ENCODE peak calls at places on chromosomes 13 and 19, in ten cellular contexts. One of them, this sample, is unnamed.

GRCh38 chr19:30393046-30393445 is 20.9 kb downstream of the ZNF536 start:
- DNase-seq in activated T-helper 1 cell treated with Interleukin-2 at 50 U/mL for 16 hours: no peak
- DNase-seq in T-helper 1 cell: no peak
- DNase-seq in neural progenitor cell: no peak
- DNase-seq in fibroblast of lung: no peak
- DNase-seq in activated gamma-delta T cell treated with Interleukin-2 at 50 U/mL for 16 hours: no peak
- DNase-seq in RKO: peak; percentile 22
- DNase-seq in omental fat pad: no peak
- DNase-seq in osteocyte: peak; percentile 23
- DNase-seq in activated T-helper 9 cell treated with anti-CD3 and anti-CD28 coated beads, Interleukin-2, amount 50 U/mL, for 16 hours: no peak
- DNase-seq in this sample: no peak

GRCh38 chr19:8567522-8568172 is 9.6 kb downstream of the MYO1F start:
- DNase-seq in activated T-helper 1 cell treated with Interleukin-2 at 50 U/mL for 16 hours: no peak
- DNase-seq in T-helper 1 cell: no peak
- DNase-seq in neural progenitor cell: no peak
- DNase-seq in fibroblast of lung: no peak
- DNase-seq in activated gamma-delta T cell treated with Interleukin-2 at 50 U/mL for 16 hours: no peak
- DNase-seq in RKO: no peak
- DNase-seq in omental fat pad: no peak
- DNase-seq in osteocyte: no peak
- DNase-seq in activated T-helper 9 cell treated with anti-CD3 and anti-CD28 coated beads, Interleukin-2, amount 50 U/mL, for 16 hours: no peak
- DNase-seq in this sample: no peak

GRCh38 chr19:51258165-51258564 is 7.3 kb downstream of the SIGLECL1 start:
- DNase-seq in activated T-helper 1 cell treated with Interleukin-2 at 50 U/mL for 16 hours: no peak
- DNase-seq in T-helper 1 cell: no peak
- DNase-seq in neural progenitor cell: no peak
- DNase-seq in fibroblast of lung: no peak
- DNase-seq in activated gamma-delta T cell treated with Interleukin-2 at 50 U/mL for 16 hours: no peak
- DNase-seq in RKO: no peak
- DNase-seq in omental fat pad: no peak
- DNase-seq in osteocyte: no peak
- DNase-seq in activated T-helper 9 cell treated with anti-CD3 and anti-CD28 coated beads, Interleukin-2, amount 50 U/mL, for 16 hours: no peak
- DNase-seq in this sample: no peak

GRCh38 chr13:91346848-91347211 is 657 bp upstream of the MIR17HG start:
- DNase-seq in activated T-helper 1 cell treated with Interleukin-2 at 50 U/mL for 16 hours: peak; percentile 18
- DNase-seq in T-helper 1 cell: peak; percentile 33
- DNase-seq in neural progenitor cell: peak; percentile 51
- DNase-seq in fibroblast of lung: no peak
- DNase-seq in activated gamma-delta T cell treated with Interleukin-2 at 50 U/mL for 16 hours: peak; percentile 33
- DNase-seq in RKO: peak; percentile 36
- DNase-seq in omental fat pad: no peak
- DNase-seq in osteocyte: no peak
- DNase-seq in activated T-helper 9 cell treated with anti-CD3 and anti-CD28 coated beads, Interleukin-2, amount 50 U/mL, for 16 hours: peak; percentile 40
- DNase-seq in this sample: no peak

GRCh38 chr19:48633148-48634035 is 3.8 kb downstream of the DBP start:
- DNase-seq in activated T-helper 1 cell treated with Interleukin-2 at 50 U/mL for 16 hours: no peak
- DNase-seq in T-helper 1 cell: no peak
- DNase-seq in neural progenitor cell: no peak
- DNase-seq in fibroblast of lung: no peak
- DNase-seq in activated gamma-delta T cell treated with Interleukin-2 at 50 U/mL for 16 hours: no peak
- DNase-seq in RKO: no peak
- DNase-seq in omental fat pad: no peak
- DNase-seq in osteocyte: no peak
- DNase-seq in activated T-helper 9 cell treated with anti-CD3 and anti-CD28 coated beads, Interleukin-2, amount 50 U/mL, for 16 hours: no peak
- DNase-seq in this sample: no peak

GRCh38 chr19:49890349-49891311 is 6.1 kb downstream of the IL4I1 start:
- DNase-seq in activated T-helper 1 cell treated with Interleukin-2 at 50 U/mL for 16 hours: peak; percentile 53
- DNase-seq in T-helper 1 cell: peak; percentile 58
- DNase-seq in neural progenitor cell: peak; percentile 82
- DNase-seq in fibroblast of lung: no peak
- DNase-seq in activated gamma-delta T cell treated with Interleukin-2 at 50 U/mL for 16 hours: peak; percentile 56
- DNase-seq in RKO: no peak
- DNase-seq in omental fat pad: no peak
- DNase-seq in osteocyte: no peak
- DNase-seq in activated T-helper 9 cell treated with anti-CD3 and anti-CD28 coated beads, Interleukin-2, amount 50 U/mL, for 16 hours: peak; percentile 66
- DNase-seq in this sample: no peak

GRCh38 chr19:18282021-18282787 is 782 bp upstream of the JUND start:
- DNase-seq in activated T-helper 1 cell treated with Interleukin-2 at 50 U/mL for 16 hours: no peak
- DNase-seq in T-helper 1 cell: no peak
- DNase-seq in neural progenitor cell: peak; percentile 21
- DNase-seq in fibroblast of lung: no peak
- DNase-seq in activated gamma-delta T cell treated with Interleukin-2 at 50 U/mL for 16 hours: no peak
- DNase-seq in RKO: peak; percentile 81
- DNase-seq in omental fat pad: peak; percentile 49
- DNase-seq in osteocyte: no peak
- DNase-seq in activated T-helper 9 cell treated with anti-CD3 and anti-CD28 coated beads, Interleukin-2, amount 50 U/mL, for 16 hours: no peak
- DNase-seq in this sample: peak; percentile 67

GRCh38 chr13:26971990-26972888 is 199.4 kb downstream of the USP12 start:
- DNase-seq in activated T-helper 1 cell treated with Interleukin-2 at 50 U/mL for 16 hours: peak; percentile 1
- DNase-seq in T-helper 1 cell: peak; percentile 7
- DNase-seq in neural progenitor cell: peak; percentile 58
- DNase-seq in fibroblast of lung: peak; percentile 25
- DNase-seq in activated gamma-delta T cell treated with Interleukin-2 at 50 U/mL for 16 hours: peak; percentile 16
- DNase-seq in RKO: peak; percentile 28
- DNase-seq in omental fat pad: no peak
- DNase-seq in osteocyte: no peak
- DNase-seq in activated T-helper 9 cell treated with anti-CD3 and anti-CD28 coated beads, Interleukin-2, amount 50 U/mL, for 16 hours: no peak
- DNase-seq in this sample: peak; percentile 34

GRCh38 chr19:30784850-30785459 is 412.8 kb downstream of the ZNF536 start:
- DNase-seq in activated T-helper 1 cell treated with Interleukin-2 at 50 U/mL for 16 hours: peak; percentile 25
- DNase-seq in T-helper 1 cell: peak; percentile 46
- DNase-seq in neural progenitor cell: peak; percentile 55
- DNase-seq in fibroblast of lung: peak; percentile 45
- DNase-seq in activated gamma-delta T cell treated with Interleukin-2 at 50 U/mL for 16 hours: peak; percentile 47
- DNase-seq in RKO: peak; percentile 16
- DNase-seq in omental fat pad: no peak
- DNase-seq in osteocyte: peak; percentile 82
- DNase-seq in activated T-helper 9 cell treated with anti-CD3 and anti-CD28 coated beads, Interleukin-2, amount 50 U/mL, for 16 hours: peak; percentile 31
- DNase-seq in this sample: peak; percentile 6

GRCh38 chr19:15101479-15102082 is 5.6 kb upstream of the SYDE1 start:
- DNase-seq in activated T-helper 1 cell treated with Interleukin-2 at 50 U/mL for 16 hours: peak; percentile 18
- DNase-seq in T-helper 1 cell: peak; percentile 29
- DNase-seq in neural progenitor cell: peak; percentile 45
- DNase-seq in fibroblast of lung: peak; percentile 50
- DNase-seq in activated gamma-delta T cell treated with Interleukin-2 at 50 U/mL for 16 hours: peak; percentile 46
- DNase-seq in RKO: no peak
- DNase-seq in omental fat pad: no peak
- DNase-seq in osteocyte: no peak
- DNase-seq in activated T-helper 9 cell treated with anti-CD3 and anti-CD28 coated beads, Interleukin-2, amount 50 U/mL, for 16 hours: no peak
- DNase-seq in this sample: peak; percentile 49

GRCh38 chr13:113231306-113232207 is 22.1 kb downstream of the CUL4A start:
- DNase-seq in activated T-helper 1 cell treated with Interleukin-2 at 50 U/mL for 16 hours: no peak
- DNase-seq in T-helper 1 cell: no peak
- DNase-seq in neural progenitor cell: no peak
- DNase-seq in fibroblast of lung: no peak
- DNase-seq in activated gamma-delta T cell treated with Interleukin-2 at 50 U/mL for 16 hours: no peak
- DNase-seq in RKO: no peak
- DNase-seq in omental fat pad: no peak
- DNase-seq in osteocyte: no peak
- DNase-seq in activated T-helper 9 cell treated with anti-CD3 and anti-CD28 coated beads, Interleukin-2, amount 50 U/mL, for 16 hours: no peak
- DNase-seq in this sample: no peak

GRCh38 chr19:41774515-41774980 is 19.2 kb downstream of the CEACAM6 start:
- DNase-seq in activated T-helper 1 cell treated with Interleukin-2 at 50 U/mL for 16 hours: peak; percentile 20
- DNase-seq in T-helper 1 cell: peak; percentile 58
- DNase-seq in neural progenitor cell: no peak
- DNase-seq in fibroblast of lung: no peak
- DNase-seq in activated gamma-delta T cell treated with Interleukin-2 at 50 U/mL for 16 hours: peak; percentile 8
- DNase-seq in RKO: no peak
- DNase-seq in omental fat pad: no peak
- DNase-seq in osteocyte: no peak
- DNase-seq in activated T-helper 9 cell treated with anti-CD3 and anti-CD28 coated beads, Interleukin-2, amount 50 U/mL, for 16 hours: peak; percentile 19
- DNase-seq in this sample: no peak

GRCh38 chr19:54532528-54532927 is 29.9 kb downstream of the LAIR2 start:
- DNase-seq in activated T-helper 1 cell treated with Interleukin-2 at 50 U/mL for 16 hours: no peak
- DNase-seq in T-helper 1 cell: no peak
- DNase-seq in neural progenitor cell: no peak
- DNase-seq in fibroblast of lung: no peak
- DNase-seq in activated gamma-delta T cell treated with Interleukin-2 at 50 U/mL for 16 hours: no peak
- DNase-seq in RKO: no peak
- DNase-seq in omental fat pad: no peak
- DNase-seq in osteocyte: no peak
- DNase-seq in activated T-helper 9 cell treated with anti-CD3 and anti-CD28 coated beads, Interleukin-2, amount 50 U/mL, for 16 hours: no peak
- DNase-seq in this sample: no peak

GRCh38 chr19:48206402-48207093 is 36.1 kb downstream of the ZSWIM9 start:
- DNase-seq in activated T-helper 1 cell treated with Interleukin-2 at 50 U/mL for 16 hours: no peak
- DNase-seq in T-helper 1 cell: no peak
- DNase-seq in neural progenitor cell: no peak
- DNase-seq in fibroblast of lung: no peak
- DNase-seq in activated gamma-delta T cell treated with Interleukin-2 at 50 U/mL for 16 hours: no peak
- DNase-seq in RKO: no peak
- DNase-seq in omental fat pad: no peak
- DNase-seq in osteocyte: no peak
- DNase-seq in activated T-helper 9 cell treated with anti-CD3 and anti-CD28 coated beads, Interleukin-2, amount 50 U/mL, for 16 hours: no peak
- DNase-seq in this sample: no peak

GRCh38 chr13:30116379-30116778 is 191.0 kb downstream of the KATNAL1 start:
- DNase-seq in activated T-helper 1 cell treated with Interleukin-2 at 50 U/mL for 16 hours: no peak
- DNase-seq in T-helper 1 cell: no peak
- DNase-seq in neural progenitor cell: no peak
- DNase-seq in fibroblast of lung: no peak
- DNase-seq in activated gamma-delta T cell treated with Interleukin-2 at 50 U/mL for 16 hours: no peak
- DNase-seq in RKO: no peak
- DNase-seq in omental fat pad: no peak
- DNase-seq in osteocyte: no peak
- DNase-seq in activated T-helper 9 cell treated with anti-CD3 and anti-CD28 coated beads, Interleukin-2, amount 50 U/mL, for 16 hours: no peak
- DNase-seq in this sample: no peak

GRCh38 chr13:33615436-33615835 is 202.5 kb upstream of the RFC3 start:
- DNase-seq in activated T-helper 1 cell treated with Interleukin-2 at 50 U/mL for 16 hours: no peak
- DNase-seq in T-helper 1 cell: no peak
- DNase-seq in neural progenitor cell: no peak
- DNase-seq in fibroblast of lung: no peak
- DNase-seq in activated gamma-delta T cell treated with Interleukin-2 at 50 U/mL for 16 hours: no peak
- DNase-seq in RKO: no peak
- DNase-seq in omental fat pad: no peak
- DNase-seq in osteocyte: no peak
- DNase-seq in activated T-helper 9 cell treated with anti-CD3 and anti-CD28 coated beads, Interleukin-2, amount 50 U/mL, for 16 hours: no peak
- DNase-seq in this sample: no peak

GRCh38 chr13:105538346-105538745 is 997.1 kb downstream of the EFNB2 start:
- DNase-seq in activated T-helper 1 cell treated with Interleukin-2 at 50 U/mL for 16 hours: no peak
- DNase-seq in T-helper 1 cell: no peak
- DNase-seq in neural progenitor cell: peak; percentile 24
- DNase-seq in fibroblast of lung: no peak
- DNase-seq in activated gamma-delta T cell treated with Interleukin-2 at 50 U/mL for 16 hours: no peak
- DNase-seq in RKO: no peak
- DNase-seq in omental fat pad: no peak
- DNase-seq in osteocyte: no peak
- DNase-seq in activated T-helper 9 cell treated with anti-CD3 and anti-CD28 coated beads, Interleukin-2, amount 50 U/mL, for 16 hours: no peak
- DNase-seq in this sample: no peak

GRCh38 chr13:80979035-80979641 is 638.2 kb upstream of the SPRY2 start:
- DNase-seq in activated T-helper 1 cell treated with Interleukin-2 at 50 U/mL for 16 hours: no peak
- DNase-seq in T-helper 1 cell: no peak
- DNase-seq in neural progenitor cell: peak; percentile 74
- DNase-seq in fibroblast of lung: peak; percentile 87
- DNase-seq in activated gamma-delta T cell treated with Interleukin-2 at 50 U/mL for 16 hours: peak; percentile 6
- DNase-seq in RKO: peak; percentile 82
- DNase-seq in omental fat pad: no peak
- DNase-seq in osteocyte: no peak
- DNase-seq in activated T-helper 9 cell treated with anti-CD3 and anti-CD28 coated beads, Interleukin-2, amount 50 U/mL, for 16 hours: no peak
- DNase-seq in this sample: peak; percentile 66

GRCh38 chr19:29805026-29805925 is 6.5 kb upstream of the CCNE1 start:
- DNase-seq in activated T-helper 1 cell treated with Interleukin-2 at 50 U/mL for 16 hours: no peak
- DNase-seq in T-helper 1 cell: no peak
- DNase-seq in neural progenitor cell: no peak
- DNase-seq in fibroblast of lung: no peak
- DNase-seq in activated gamma-delta T cell treated with Interleukin-2 at 50 U/mL for 16 hours: no peak
- DNase-seq in RKO: peak; percentile 34
- DNase-seq in omental fat pad: no peak
- DNase-seq in osteocyte: no peak
- DNase-seq in activated T-helper 9 cell treated with anti-CD3 and anti-CD28 coated beads, Interleukin-2, amount 50 U/mL, for 16 hours: no peak
- DNase-seq in this sample: peak; percentile 42

GRCh38 chr19:2365201-2365970 is 5.3 kb downstream of the TMPRSS9 start:
- DNase-seq in activated T-helper 1 cell treated with Interleukin-2 at 50 U/mL for 16 hours: no peak
- DNase-seq in T-helper 1 cell: no peak
- DNase-seq in neural progenitor cell: no peak
- DNase-seq in fibroblast of lung: no peak
- DNase-seq in activated gamma-delta T cell treated with Interleukin-2 at 50 U/mL for 16 hours: no peak
- DNase-seq in RKO: no peak
- DNase-seq in omental fat pad: no peak
- DNase-seq in osteocyte: no peak
- DNase-seq in activated T-helper 9 cell treated with anti-CD3 and anti-CD28 coated beads, Interleukin-2, amount 50 U/mL, for 16 hours: no peak
- DNase-seq in this sample: no peak

GRCh38 chr13:54949735-54950134 is 1921.1 kb downstream of the OLFM4 start:
- DNase-seq in activated T-helper 1 cell treated with Interleukin-2 at 50 U/mL for 16 hours: no peak
- DNase-seq in T-helper 1 cell: no peak
- DNase-seq in neural progenitor cell: no peak
- DNase-seq in fibroblast of lung: no peak
- DNase-seq in activated gamma-delta T cell treated with Interleukin-2 at 50 U/mL for 16 hours: no peak
- DNase-seq in RKO: peak; percentile 18
- DNase-seq in omental fat pad: no peak
- DNase-seq in osteocyte: no peak
- DNase-seq in activated T-helper 9 cell treated with anti-CD3 and anti-CD28 coated beads, Interleukin-2, amount 50 U/mL, for 16 hours: no peak
- DNase-seq in this sample: no peak

GRCh38 chr13:106753241-106753640 is 185.3 kb upstream of the ARGLU1 start:
- DNase-seq in activated T-helper 1 cell treated with Interleukin-2 at 50 U/mL for 16 hours: no peak
- DNase-seq in T-helper 1 cell: no peak
- DNase-seq in neural progenitor cell: peak; percentile 31
- DNase-seq in fibroblast of lung: no peak
- DNase-seq in activated gamma-delta T cell treated with Interleukin-2 at 50 U/mL for 16 hours: no peak
- DNase-seq in RKO: no peak
- DNase-seq in omental fat pad: no peak
- DNase-seq in osteocyte: no peak
- DNase-seq in activated T-helper 9 cell treated with anti-CD3 and anti-CD28 coated beads, Interleukin-2, amount 50 U/mL, for 16 hours: no peak
- DNase-seq in this sample: no peak

This sample was measured in LHCN-M2.